ENCODE peak calls at places on chromosome 19, in nine cellular contexts. S is HCT116, N is transverse colon, L is upper lobe of left lung, Q is K562, E is sigmoid colon, P is spleen, W is stomach, V is prostate gland. H is an unnamed sample.

GRCh38 chr19:15159251-15159650 is 41.5 kb downstream of the NOTCH3 start:
- DNase-seq in P (no peak), L (no peak), W (no peak), E (no peak), S (no peak), Q (no peak), V (no peak), N (no peak), H (no peak)

GRCh38 chr19:54493967-54494585 is 8.6 kb upstream of the LAIR2 start:
- DNase-seq in S (no peak), W (no peak), L (no peak), P (no peak), N (no peak), V (no peak), E (no peak), Q (no peak), H (no peak)

GRCh38 chr19:40216013-40216776 is 2.0 kb downstream of the TTC9B start:
- DNase-seq in S (no peak), E (no peak), Q (no peak), N (no peak), P (no peak), L (no peak), W (no peak), V (no peak), H (no peak)

GRCh38 chr19:29833614-29834261 is 21.9 kb downstream of the CCNE1 start:
- DNase-seq in L (no peak), S (no peak), P (no peak), Q (no peak), N (no peak), E (no peak), V (no peak), W (no peak), H (no peak)

GRCh38 chr19:17077447-17078028 is 2.0 kb downstream of the MYO9B start:
- DNase-seq in W (no peak), Q (no peak), N (no peak), P (no peak), E (no peak), L (no peak), V (no peak), S (no peak), H (no peak)

GRCh38 chr19:42653841-42654240 is 59.1 kb upstream of the CEACAM8 start:
- DNase-seq in V (no peak), W (no peak), E (no peak), Q (no peak), P (no peak), N (no peak), L (no peak), S (no peak), H (no peak)

GRCh38 chr19:10625003-10625761 is at the start of gene SLC44A2:
- DNase-seq in P (peak), L (peak), S (peak), N (peak), V (peak), W (peak), E (peak), Q (peak), H (peak)

GRCh38 chr19:40600086-40600917 is 867 bp upstream of the LTBP4 start:
- DNase-seq in V (no peak), Q (no peak), E (peak), P (no peak), W (no peak), N (no peak), S (no peak), L (peak), H (no peak)

GRCh38 chr19:29483944-29484581 is 41.7 kb upstream of the VSTM2B start:
- DNase-seq in W (no peak), Q (no peak), E (peak), S (no peak), N (no peak), P (peak), V (no peak), L (no peak), H (no peak)

DNA sequence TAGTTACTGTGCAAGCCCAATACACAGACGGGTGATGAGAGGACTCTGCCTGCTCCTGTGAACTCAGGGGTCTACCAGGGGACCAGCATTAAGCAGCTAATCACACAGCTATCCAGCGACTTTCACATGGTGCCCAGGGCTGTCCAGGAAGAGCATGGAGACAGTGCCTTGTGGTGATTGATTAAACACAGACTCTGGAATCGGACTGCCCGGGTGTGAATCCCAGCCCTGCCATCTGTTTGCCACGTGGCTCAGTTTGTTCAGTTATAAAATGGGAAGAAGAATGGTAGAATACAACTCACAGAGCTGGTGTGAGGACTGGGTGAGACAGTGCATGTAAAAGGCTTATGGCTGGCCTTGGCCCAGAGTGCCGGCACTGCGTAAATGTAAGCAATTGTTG is 42.1 kb upstream of the NPAS1 start:
- DNase-seq in N (no peak), W (no peak), S (no peak), V (no peak), E (no peak), Q (no peak), P (peak), L (no peak), H (no peak)
- H3K27ac ChIP-seq in N (peak), W (peak), S (no peak), V (peak), E (peak), Q (no peak), P (peak), L (peak), H (peak)

GRCh38 chr19:7264858-7265257 is 29.4 kb downstream of the INSR start:
- DNase-seq in P (no peak), W (no peak), S (no peak), V (no peak), N (no peak), L (no peak), Q (no peak), E (no peak), H (no peak)

GRCh38 chr19:7266832-7267231 is 27.4 kb downstream of the INSR start:
- DNase-seq in P (no peak), E (no peak), L (no peak), W (no peak), Q (no peak), N (no peak), S (no peak), V (no peak), H (no peak)

GRCh38 chr19:7267792-7268736 is 26.1 kb downstream of the INSR start:
- DNase-seq in E (no peak), N (peak), P (no peak), Q (no peak), S (no peak), V (no peak), L (no peak), W (no peak), H (no peak)

GRCh38 chr19:7263521-7263920 is 30.7 kb downstream of the INSR start:
- DNase-seq in L (no peak), Q (no peak), W (no peak), E (no peak), S (no peak), V (no peak), N (no peak), P (no peak), H (no peak)

GRCh38 chr19:7265963-7266362 is 28.3 kb downstream of the INSR start:
- DNase-seq in V (peak), Q (no peak), W (peak), N (peak), E (no peak), L (no peak), S (no peak), P (no peak), H (no peak)
- TF ChIP-seq POLR2AphosphoS5 in V (peak), Q (no peak), W (no peak), N (no peak), E (no peak), L (peak), S (no peak), P (peak), H (no peak)

GRCh38 chr19:18273566-18274302 is 518 bp downstream of the IQCN start:
- DNase-seq in P (no peak), V (no peak), L (no peak), S (no peak), E (no peak), N (no peak), W (no peak), Q (no peak), H (no peak)

GRCh38 chr19:18278521-18279265 is 2.7 kb downstream of the JUND start:
- DNase-seq in Q (peak), V (no peak), S (no peak), L (no peak), N (peak), W (peak), P (peak), E (no peak), H (no peak)

GRCh38 chr19:18271433-18271841 is 2.8 kb downstream of the IQCN start:
- DNase-seq in N (no peak), E (no peak), Q (no peak), W (no peak), S (no peak), L (no peak), V (no peak), P (no peak), H (no peak)

GRCh38 chr19:18274303-18274775 is at the start of gene IQCN:
- DNase-seq in L (peak), Q (no peak), N (peak), P (no peak), S (no peak), E (peak), W (peak), V (no peak), H (no peak)

DNA sequence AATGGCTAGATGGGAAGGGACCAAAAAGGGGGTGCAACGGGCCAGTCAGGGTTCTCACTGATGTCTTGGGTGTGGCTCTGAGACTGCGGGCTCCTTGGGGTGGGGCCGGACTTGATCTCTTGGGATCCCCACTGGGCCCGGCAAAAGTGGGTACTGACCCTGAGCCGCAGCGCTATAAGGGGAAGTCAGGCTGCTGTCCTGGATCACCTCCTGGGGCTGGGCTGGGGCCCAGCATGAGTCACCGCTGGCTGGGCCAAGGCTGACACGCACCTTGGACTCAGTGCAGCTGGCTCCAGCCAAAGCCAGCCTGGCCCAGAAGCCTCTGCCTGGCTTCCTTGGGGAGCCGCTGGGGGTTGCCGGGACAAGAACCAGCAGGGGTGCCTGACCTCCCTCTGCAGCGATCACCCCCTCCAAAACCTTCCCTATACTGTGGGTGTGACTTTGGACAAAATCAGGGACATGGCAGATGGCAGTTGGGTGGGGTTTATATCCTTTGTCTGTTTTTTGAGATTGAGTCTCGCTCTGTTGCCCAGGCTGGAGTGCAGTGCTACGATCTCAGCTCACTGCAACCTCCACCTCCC is 614 bp upstream of the IQCN start:
- DNase-seq in N (peak), L (peak), V (peak), P (peak), W (peak), E (peak), Q (peak), S (no peak), H (peak)
- TF ChIP-seq POLR2A in N (peak), L (peak), V (no peak), P (no peak), W (no peak), E (no peak), Q (peak), S (no peak), H (peak)

DNA sequence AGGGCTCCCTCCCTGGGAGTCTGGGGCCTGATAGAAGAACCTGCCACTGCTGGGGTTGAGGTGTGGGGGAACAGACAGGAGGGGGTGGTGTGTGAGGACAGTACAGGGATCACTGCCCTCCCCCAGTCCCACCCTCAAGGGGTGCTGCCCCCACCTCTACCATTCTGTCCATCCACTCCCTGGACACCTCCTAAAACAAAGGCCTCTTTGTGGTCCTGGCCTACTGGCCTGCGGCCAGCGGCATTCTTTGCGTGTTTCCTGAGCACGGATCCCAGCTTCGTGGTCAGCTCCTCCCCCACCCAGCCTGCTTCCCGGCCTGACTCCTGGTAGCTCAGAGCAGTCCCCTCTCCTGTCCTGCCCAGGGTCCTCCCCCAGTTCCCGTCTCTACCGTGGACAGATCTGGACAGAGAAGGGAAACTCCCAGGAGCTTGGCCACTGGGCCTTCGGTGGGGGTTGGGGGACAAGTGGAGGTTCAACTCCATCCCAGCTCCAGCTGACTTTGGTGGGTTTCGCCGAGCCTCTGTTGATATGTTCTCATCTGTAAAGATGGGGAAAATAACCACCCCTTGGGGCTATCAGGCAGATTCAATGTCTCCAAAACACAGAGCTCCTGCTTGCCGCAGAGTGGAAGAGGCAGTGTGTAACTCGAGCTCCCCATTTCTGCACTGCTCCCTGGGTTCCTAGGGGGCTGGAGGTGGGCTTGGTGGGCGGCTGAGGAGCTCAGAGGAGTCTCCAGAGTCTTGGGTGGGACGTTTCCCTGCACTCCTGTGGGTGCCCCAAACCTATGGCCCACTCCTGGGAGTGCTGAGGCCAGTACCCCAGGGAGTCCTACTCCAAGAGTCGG is 48.7 kb downstream of the LYL1 start:
- DNase-seq in V (peak), N (peak), Q (no peak), W (peak), L (peak), E (peak), S (peak), P (no peak), H (peak)
- H3K27ac ChIP-seq in V (peak), N (peak), Q (no peak), W (peak), L (peak), E (peak), S (peak), P (peak), H (peak)

GRCh38 chr19:45470147-45471081 is 2.6 kb downstream of the FOSB start:
- DNase-seq in N (peak), W (no peak), S (no peak), V (no peak), E (no peak), P (peak), L (peak), Q (peak), H (no peak)
- TF ChIP-seq POLR2AphosphoS5 in N (no peak), W (no peak), S (no peak), V (no peak), E (no peak), P (no peak), L (no peak), Q (no peak), H (no peak)

GRCh38 chr19:49809155-49809986 is 3.7 kb downstream of the FUZ start:
- DNase-seq in L (peak), Q (no peak), N (peak), W (peak), V (peak), P (peak), E (peak), S (no peak), H (peak)

GRCh38 chr19:49807888-49808675 is 5.0 kb downstream of the FUZ start:
- DNase-seq in N (no peak), E (no peak), P (peak), L (no peak), Q (no peak), V (no peak), S (no peak), W (no peak), H (no peak)

GRCh38 chr19:49809987-49810389 is 3.1 kb downstream of the FUZ start:
- DNase-seq in N (no peak), P (no peak), W (no peak), Q (no peak), V (no peak), L (no peak), E (no peak), S (no peak), H (no peak)

GRCh38 chr19:49807174-49807830 is 5.8 kb downstream of the FUZ start:
- DNase-seq in W (no peak), L (no peak), V (no peak), Q (no peak), N (no peak), S (no peak), P (no peak), E (no peak), H (no peak)

GRCh38 chr19:49808762-49809154 is 4.3 kb downstream of the FUZ start:
- DNase-seq in S (no peak), E (peak), Q (peak), V (peak), W (peak), L (peak), N (peak), P (peak), H (peak)
- TF ChIP-seq POLR2A in S (no peak), E (no peak), Q (peak), V (peak), W (no peak), L (no peak), N (peak), P (no peak), H (peak)

DNA sequence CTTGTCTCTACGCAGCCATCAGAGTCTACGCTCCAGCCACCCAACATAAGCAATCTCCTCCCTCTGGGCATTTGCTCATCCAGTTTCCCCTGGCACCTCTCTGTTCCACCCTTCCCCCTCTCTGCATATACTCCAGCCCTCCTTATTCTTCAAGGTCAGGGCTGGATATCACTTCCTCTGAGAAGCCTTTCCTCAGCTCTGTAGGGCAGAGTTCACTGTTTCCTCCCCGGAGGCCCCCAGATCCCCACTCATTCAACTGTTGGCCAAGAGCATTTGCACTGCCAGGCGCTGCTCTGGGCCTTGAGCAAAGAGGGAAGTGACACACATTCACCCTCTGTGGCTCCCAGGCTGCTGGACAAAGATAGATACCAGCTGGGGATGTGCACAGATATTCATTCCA is 3.3 kb downstream of the FCGRT start:
- DNase-seq in E (peak), V (no peak), P (peak), W (no peak), N (peak), S (no peak), Q (peak), L (no peak), H (no peak)
- H3K27ac ChIP-seq in E (no peak), V (no peak), P (peak), W (no peak), N (peak), S (no peak), Q (no peak), L (peak), H (no peak)

H was measured in breast epithelium.